ENCODE peak calls at places on chromosomes 11 and 22, in six cellular contexts. One of them, this sample, is unnamed.

GRCh38 chr11:124807660-124808270 is 7.6 kb upstream of the MSANTD2 start:
- DNase-seq in HCT116: no peak
- DNase-seq in OCI-LY7: no peak
- DNase-seq in GM23338: no peak
- DNase-seq in PC-3: no peak
- DNase-seq in hepatocyte: no peak
- DNase-seq in this sample: no peak

GRCh38 chr11:62169935-62170334 is 20.1 kb upstream of the SCGB1D1 start:
- DNase-seq in OCI-LY7: no peak
- DNase-seq in HCT116: no peak
- DNase-seq in GM23338: no peak
- DNase-seq in hepatocyte: no peak
- DNase-seq in PC-3: no peak
- DNase-seq in this sample: no peak

GRCh38 chr11:28107331-28107725 is 628 bp downstream of the KIF18A start:
- DNase-seq in PC-3: peak
- DNase-seq in GM23338: peak
- DNase-seq in hepatocyte: no peak
- DNase-seq in OCI-LY7: peak
- DNase-seq in HCT116: no peak
- DNase-seq in this sample: peak

GRCh38 chr11:44016129-44016528 is 31.7 kb upstream of the ACCSL start:
- DNase-seq in PC-3: peak
- DNase-seq in hepatocyte: peak
- DNase-seq in OCI-LY7: no peak
- DNase-seq in GM23338: no peak
- DNase-seq in HCT116: no peak
- DNase-seq in this sample: no peak

GRCh38 chr11:123268118-123268517 is 73.1 kb upstream of the CLMP start:
- DNase-seq in HCT116: no peak
- DNase-seq in hepatocyte: no peak
- DNase-seq in OCI-LY7: peak
- DNase-seq in PC-3: no peak
- DNase-seq in GM23338: no peak
- DNase-seq in this sample: no peak

GRCh38 chr11:111718436-111719325 is 47.5 kb downstream of the PPP2R1B start:
- DNase-seq in HCT116: no peak
- DNase-seq in GM23338: no peak
- DNase-seq in PC-3: peak
- DNase-seq in OCI-LY7: no peak
- DNase-seq in hepatocyte: peak
- DNase-seq in this sample: no peak

GRCh38 chr11:70090989-70091388 is 12.9 kb downstream of the ANO1 start:
- DNase-seq in hepatocyte: peak
- DNase-seq in PC-3: no peak
- DNase-seq in OCI-LY7: no peak
- DNase-seq in HCT116: no peak
- DNase-seq in GM23338: no peak
- DNase-seq in this sample: no peak

GRCh38 chr11:1750481-1750839 is at the start of gene IFITM10:
- DNase-seq in HCT116: no peak
- DNase-seq in GM23338: peak
- DNase-seq in OCI-LY7: no peak
- DNase-seq in PC-3: no peak
- DNase-seq in hepatocyte: no peak
- DNase-seq in this sample: no peak

GRCh38 chr11:101867951-101868350 is 46.9 kb upstream of the CEP126 start:
- DNase-seq in PC-3: peak
- DNase-seq in GM23338: no peak
- DNase-seq in HCT116: no peak
- DNase-seq in OCI-LY7: no peak
- DNase-seq in hepatocyte: no peak
- DNase-seq in this sample: no peak

GRCh38 chr11:126920833-126921232 is 79.7 kb downstream of the KIRREL3 start:
- DNase-seq in OCI-LY7: no peak
- DNase-seq in HCT116: no peak
- DNase-seq in PC-3: no peak
- DNase-seq in hepatocyte: no peak
- DNase-seq in GM23338: peak
- DNase-seq in this sample: no peak

GRCh38 chr11:107849791-107850190 is 8.8 kb downstream of the SLC35F2 start:
- DNase-seq in OCI-LY7: no peak
- DNase-seq in hepatocyte: no peak
- DNase-seq in HCT116: no peak
- DNase-seq in PC-3: peak
- DNase-seq in GM23338: no peak
- DNase-seq in this sample: no peak

GRCh38 chr22:19871023-19871844 is 16.6 kb upstream of the GNB1L start:
- DNase-seq in HCT116: no peak
- DNase-seq in GM23338: no peak
- DNase-seq in OCI-LY7: no peak
- DNase-seq in PC-3: no peak
- DNase-seq in hepatocyte: no peak
- DNase-seq in this sample: no peak

GRCh38 chr11:99311870-99312269 is 291.1 kb downstream of the CNTN5 start:
- DNase-seq in OCI-LY7: no peak
- DNase-seq in HCT116: no peak
- DNase-seq in GM23338: no peak
- DNase-seq in PC-3: no peak
- DNase-seq in hepatocyte: no peak
- DNase-seq in this sample: no peak

GRCh38 chr11:65454696-65455456 is 32.3 kb downstream of the NEAT1 start:
- DNase-seq in PC-3: peak
- DNase-seq in GM23338: peak
- DNase-seq in hepatocyte: peak
- DNase-seq in HCT116: peak
- DNase-seq in OCI-LY7: peak
- DNase-seq in this sample: peak

GRCh38 chr22:37092997-37093396 is 16.5 kb downstream of the TMPRSS6 start:
- DNase-seq in HCT116: no peak
- DNase-seq in OCI-LY7: no peak
- DNase-seq in PC-3: no peak
- DNase-seq in hepatocyte: no peak
- DNase-seq in GM23338: no peak
- DNase-seq in this sample: no peak

GRCh38 chr11:78365381-78365792 is 52.2 kb downstream of the GAB2 start:
- DNase-seq in PC-3: peak
- DNase-seq in HCT116: peak
- DNase-seq in GM23338: peak
- DNase-seq in OCI-LY7: no peak
- DNase-seq in hepatocyte: no peak
- DNase-seq in this sample: no peak

GRCh38 chr11:113189909-113190667 is 124.3 kb upstream of the TTC12 start:
- DNase-seq in hepatocyte: no peak
- DNase-seq in HCT116: no peak
- DNase-seq in PC-3: peak
- DNase-seq in GM23338: no peak
- DNase-seq in OCI-LY7: no peak
- DNase-seq in this sample: no peak

GRCh38 chr11:64605248-64605560 is 14.2 kb downstream of the SLC22A12 start:
- DNase-seq in OCI-LY7: no peak
- DNase-seq in PC-3: no peak
- DNase-seq in hepatocyte: no peak
- DNase-seq in GM23338: no peak
- DNase-seq in HCT116: no peak
- DNase-seq in this sample: no peak

GRCh38 chr22:38427465-38427864 is 27.5 kb downstream of the KCNJ4 start:
- DNase-seq in OCI-LY7: no peak
- DNase-seq in PC-3: no peak
- DNase-seq in hepatocyte: no peak
- DNase-seq in HCT116: no peak
- DNase-seq in GM23338: no peak
- DNase-seq in this sample: no peak

GRCh38 chr22:37202706-37203105 is 9.6 kb downstream of the SSTR3 start:
- DNase-seq in hepatocyte: no peak
- DNase-seq in OCI-LY7: no peak
- DNase-seq in PC-3: no peak
- DNase-seq in HCT116: no peak
- DNase-seq in GM23338: no peak
- DNase-seq in this sample: no peak

GRCh38 chr22:30790366-30790765 is 95.7 kb downstream of the OSBP2 start:
- DNase-seq in HCT116: no peak
- DNase-seq in GM23338: no peak
- DNase-seq in hepatocyte: no peak
- DNase-seq in PC-3: no peak
- DNase-seq in OCI-LY7: no peak
- DNase-seq in this sample: no peak
- TF ChIP-seq EZH2phosphoT487 in HCT116: no peak
- TF ChIP-seq EZH2phosphoT487 in GM23338: no peak
- TF ChIP-seq EZH2phosphoT487 in hepatocyte: no peak
- TF ChIP-seq EZH2phosphoT487 in PC-3: no peak
- TF ChIP-seq EZH2phosphoT487 in OCI-LY7: no peak
- TF ChIP-seq EZH2phosphoT487 in this sample: no peak

GRCh38 chr11:58928691-58929090 is 10.6 kb upstream of the GLYATL1 start:
- DNase-seq in OCI-LY7: no peak
- DNase-seq in hepatocyte: peak
- DNase-seq in GM23338: peak
- DNase-seq in HCT116: no peak
- DNase-seq in PC-3: no peak
- DNase-seq in this sample: no peak
- TF ChIP-seq CTCF in OCI-LY7: no peak
- TF ChIP-seq CTCF in hepatocyte: no peak
- TF ChIP-seq CTCF in GM23338: no peak
- TF ChIP-seq CTCF in HCT116: no peak
- TF ChIP-seq CTCF in PC-3: no peak
- TF ChIP-seq CTCF in this sample: no peak

GRCh38 chr11:26847459-26847858 is 125.6 kb upstream of the SLC5A12 start:
- DNase-seq in hepatocyte: no peak
- DNase-seq in OCI-LY7: no peak
- DNase-seq in GM23338: no peak
- DNase-seq in HCT116: no peak
- DNase-seq in PC-3: no peak
- DNase-seq in this sample: no peak
- TF ChIP-seq EZH2phosphoT487 in hepatocyte: no peak
- TF ChIP-seq EZH2phosphoT487 in OCI-LY7: no peak
- TF ChIP-seq EZH2phosphoT487 in GM23338: no peak
- TF ChIP-seq EZH2phosphoT487 in HCT116: no peak
- TF ChIP-seq EZH2phosphoT487 in PC-3: no peak
- TF ChIP-seq EZH2phosphoT487 in this sample: no peak

GRCh38 chr22:22032099-22032905 is 49.7 kb upstream of the TOP3B start:
- DNase-seq in PC-3: no peak
- DNase-seq in HCT116: no peak
- DNase-seq in GM23338: no peak
- DNase-seq in OCI-LY7: peak
- DNase-seq in hepatocyte: no peak
- DNase-seq in this sample: no peak

GRCh38 chr22:22031571-22031970 is 49.0 kb upstream of the TOP3B start:
- DNase-seq in HCT116: no peak
- DNase-seq in GM23338: no peak
- DNase-seq in PC-3: no peak
- DNase-seq in OCI-LY7: no peak
- DNase-seq in hepatocyte: no peak
- DNase-seq in this sample: no peak

GRCh38 chr22:22032906-22033802 is 50.6 kb upstream of the TOP3B start:
- DNase-seq in PC-3: no peak
- DNase-seq in HCT116: no peak
- DNase-seq in OCI-LY7: no peak
- DNase-seq in GM23338: no peak
- DNase-seq in hepatocyte: no peak
- DNase-seq in this sample: no peak

GRCh38 chr22:22031183-22031560 is 48.6 kb upstream of the TOP3B start:
- DNase-seq in OCI-LY7: peak
- DNase-seq in PC-3: no peak
- DNase-seq in GM23338: no peak
- DNase-seq in hepatocyte: no peak
- DNase-seq in HCT116: no peak
- DNase-seq in this sample: peak

DNA sequence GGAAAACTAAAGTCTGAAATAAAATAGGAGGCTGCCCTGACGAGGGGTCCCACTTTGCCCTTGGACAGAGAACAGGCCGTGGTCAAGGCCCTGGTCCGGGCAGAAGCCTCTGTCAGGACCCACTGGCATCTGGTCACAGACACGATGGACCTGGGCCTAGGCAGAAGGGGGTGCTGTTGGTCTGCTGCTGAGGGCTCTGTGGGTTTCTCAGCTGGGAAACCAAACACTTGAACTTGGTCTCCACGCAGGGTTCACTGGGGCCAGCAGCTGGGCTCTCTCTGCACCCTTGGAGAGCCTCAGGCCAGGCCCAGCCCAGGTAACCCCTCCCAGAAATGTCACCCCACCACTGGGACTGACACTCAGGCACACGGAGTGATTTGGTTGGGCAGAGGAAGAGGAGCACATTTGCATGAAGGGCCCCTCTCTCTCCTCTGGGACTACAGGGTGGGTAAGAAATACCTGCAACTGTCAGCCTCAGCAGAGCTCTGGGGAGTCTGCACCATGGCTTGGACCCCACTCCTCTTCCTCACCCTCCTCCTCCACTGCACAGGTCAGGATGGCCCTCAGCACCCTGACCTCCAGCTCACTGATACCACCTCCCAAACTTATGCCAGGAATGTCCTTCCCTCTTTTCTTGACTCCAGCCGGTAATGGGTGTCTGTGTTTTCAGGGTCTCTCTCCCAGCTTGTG is 48.1 kb upstream of the TOP3B start:
- DNase-seq in OCI-LY7: peak
- DNase-seq in hepatocyte: peak
- DNase-seq in HCT116: no peak
- DNase-seq in GM23338: peak
- DNase-seq in PC-3: no peak
- DNase-seq in this sample: peak
- TF ChIP-seq CTCF in OCI-LY7: peak
- TF ChIP-seq CTCF in hepatocyte: peak
- TF ChIP-seq CTCF in HCT116: peak
- TF ChIP-seq CTCF in GM23338: peak
- TF ChIP-seq CTCF in PC-3: peak
- TF ChIP-seq CTCF in this sample: peak

DNA sequence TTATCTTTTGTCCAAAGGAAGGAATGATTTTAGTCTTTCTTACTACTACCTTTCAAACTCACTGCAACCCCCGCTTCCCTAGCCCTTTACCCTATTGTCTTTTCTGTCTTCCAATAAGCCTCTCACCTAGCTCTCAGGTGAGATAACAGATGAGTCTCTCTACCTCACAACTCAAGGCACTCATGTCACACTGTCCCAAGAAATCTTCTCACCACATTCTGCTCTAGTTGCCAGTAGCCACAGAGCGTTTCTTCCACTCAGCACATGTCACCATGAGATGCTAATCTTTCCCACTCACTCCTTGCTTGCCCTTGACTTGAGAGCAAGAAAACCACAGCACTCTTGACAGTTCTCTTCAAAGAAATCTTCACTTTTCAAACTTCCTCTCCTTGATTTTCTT is 32.7 kb upstream of the TMEM41B start:
- DNase-seq in OCI-LY7: no peak
- DNase-seq in GM23338: peak
- DNase-seq in HCT116: no peak
- DNase-seq in hepatocyte: no peak
- DNase-seq in PC-3: no peak
- DNase-seq in this sample: no peak
- TF ChIP-seq EZH2phosphoT487 in OCI-LY7: no peak
- TF ChIP-seq EZH2phosphoT487 in GM23338: no peak
- TF ChIP-seq EZH2phosphoT487 in HCT116: no peak
- TF ChIP-seq EZH2phosphoT487 in hepatocyte: no peak
- TF ChIP-seq EZH2phosphoT487 in PC-3: no peak
- TF ChIP-seq EZH2phosphoT487 in this sample: no peak

GRCh38 chr11:34363363-34364084 is 5.7 kb upstream of the ABTB2 start:
- DNase-seq in OCI-LY7: no peak
- DNase-seq in GM23338: no peak
- DNase-seq in PC-3: no peak
- DNase-seq in hepatocyte: no peak
- DNase-seq in HCT116: no peak
- DNase-seq in this sample: no peak

GRCh38 chr11:34364102-34364501 is 6.3 kb upstream of the ABTB2 start:
- DNase-seq in OCI-LY7: no peak
- DNase-seq in HCT116: no peak
- DNase-seq in GM23338: no peak
- DNase-seq in PC-3: no peak
- DNase-seq in hepatocyte: no peak
- DNase-seq in this sample: no peak

GRCh38 chr11:34366522-34366921 is 8.7 kb upstream of the ABTB2 start:
- DNase-seq in HCT116: peak
- DNase-seq in PC-3: peak
- DNase-seq in GM23338: peak
- DNase-seq in OCI-LY7: no peak
- DNase-seq in hepatocyte: no peak
- DNase-seq in this sample: peak
- TF ChIP-seq CTCF in HCT116: peak
- TF ChIP-seq CTCF in PC-3: peak
- TF ChIP-seq CTCF in GM23338: peak
- TF ChIP-seq CTCF in OCI-LY7: no peak
- TF ChIP-seq CTCF in hepatocyte: peak
- TF ChIP-seq CTCF in this sample: peak

This sample was measured in MM.1S.